ENCODE peak calls at places on chromosome 1, in nine cellular contexts. N, G, Y, X, F, P, W, S and I are unnamed samples.

GRCh38 chr1:203932559-203932958 is 71.2 kb downstream of the SNRPE start:
- DNase-seq in F (no peak), Y (no peak), G (no peak), W (no peak), N (no peak), X (no peak), S (no peak), P (no peak), I (no peak)

GRCh38 chr1:62800825-62801306 is 16.9 kb downstream of the ATG4C start:
- DNase-seq in F (peak; percentile 26), X (no peak), N (no peak), G (peak; percentile 92), W (no peak), S (no peak), Y (peak; percentile 86), P (no peak), I (no peak)

GRCh38 chr1:206952182-206952581 is 5.9 kb upstream of the PIGR start:
- DNase-seq in F (no peak), P (no peak), W (peak; percentile 61), G (no peak), S (no peak), Y (no peak), N (no peak), X (peak; percentile 51), I (no peak)

GRCh38 chr1:22284906-22285544 is 142.1 kb upstream of the WNT4 start:
- DNase-seq in N (no peak), F (no peak), G (no peak), W (no peak), Y (no peak), S (peak; percentile 44), P (no peak), X (no peak), I (no peak)

GRCh38 chr1:168093616-168094015 is 43.1 kb downstream of the GPR161 start:
- DNase-seq in N (no peak), F (no peak), Y (no peak), G (no peak), W (no peak), S (no peak), X (no peak), P (no peak), I (no peak)

GRCh38 chr1:225467193-225468020 is 39.6 kb upstream of the LBR start:
- DNase-seq in W (no peak), N (no peak), X (no peak), P (no peak), Y (no peak), G (peak; percentile 92), F (no peak), S (peak; percentile 49), I (peak; percentile 89)

GRCh38 chr1:57711326-57711725 is 287.5 kb upstream of the DAB1 start:
- DNase-seq in F (no peak), W (no peak), S (no peak), P (no peak), G (no peak), X (no peak), Y (no peak), N (peak; percentile 24), I (no peak)

GRCh38 chr1:205594846-205595245 is 37.0 kb downstream of the ELK4 start:
- DNase-seq in Y (no peak), G (peak; percentile 56), S (no peak), N (no peak), P (no peak), W (no peak), F (no peak), X (no peak), I (no peak)

GRCh38 chr1:68973459-68974244 is 476.8 kb upstream of the DEPDC1 start:
- DNase-seq in P (no peak), Y (peak; percentile 41), W (no peak), S (no peak), F (peak; percentile 4), X (no peak), N (no peak), G (no peak), I (no peak)

GRCh38 chr1:235783148-235783776 is 83.4 kb downstream of the LYST start:
- DNase-seq in X (no peak), W (peak; percentile 50), F (peak; percentile 26), N (no peak), G (peak; percentile 49), Y (peak; percentile 74), P (no peak), S (peak; percentile 63), I (no peak)

GRCh38 chr1:18176619-18177018 is 69.0 kb downstream of the IGSF21 start:
- DNase-seq in G (no peak), N (no peak), P (no peak), Y (no peak), W (no peak), S (no peak), X (no peak), F (no peak), I (no peak)

GRCh38 chr1:172671591-172671990 is 12.7 kb downstream of the FASLG start:
- DNase-seq in S (peak; percentile 5), W (no peak), P (no peak), X (peak; percentile 93), F (no peak), G (no peak), Y (no peak), N (no peak), I (no peak)

GRCh38 chr1:87329756-87330200 is 1.1 kb downstream of the LMO4 start:
- DNase-seq in N (no peak), X (no peak), F (no peak), S (peak; percentile 57), P (no peak), Y (peak; percentile 42), G (peak; percentile 42), W (no peak), I (no peak)

GRCh38 chr1:161071886-161072371 is 2.2 kb upstream of the ARHGAP30 start:
- DNase-seq in W (peak; percentile 25), P (no peak), G (peak; percentile 76), S (peak; percentile 30), N (no peak), X (peak; percentile 93), F (peak; percentile 31), Y (peak; percentile 57), I (peak; percentile 89)